ENCODE peak calls at places on chromosomes 12 and 14, in four cellular contexts. U is GM12891, S is HL-60, Y is GM12878. L is an unnamed sample.

GRCh38 chr14:71397371-71397770 is 490.1 kb downstream of the PCNX1 start:
- DNase-seq in U (no peak), S (no peak), Y (no peak), L (no peak)

GRCh38 chr14:52998376-52999010 is 47.6 kb upstream of the FERMT2 start:
- DNase-seq in U (no peak), S (no peak), Y (no peak), L (no peak)

GRCh38 chr14:33675415-33676130 is 275.3 kb downstream of the EGLN3 start:
- DNase-seq in U (no peak), S (no peak), Y (no peak), L (no peak)

GRCh38 chr12:124786065-124786964 is 77.3 kb downstream of the SCARB1 start:
- DNase-seq in U (no peak), S (no peak), Y (no peak), L (peak)

GRCh38 chr12:120261951-120262851 is 3.3 kb downstream of the PXN start:
- DNase-seq in U (no peak), S (no peak), Y (no peak), L (peak)

GRCh38 chr14:32022938-32023466 is 54.1 kb upstream of the ARHGAP5 start:
- DNase-seq in U (no peak), S (no peak), Y (no peak), L (no peak)

GRCh38 chr12:57090924-57091632 is 2.2 kb downstream of the NAB2 start:
- DNase-seq in U (no peak), S (no peak), Y (no peak), L (no peak)

GRCh38 chr12:74449872-74450271 is 87.8 kb upstream of the ATXN7L3B start:
- DNase-seq in U (no peak), S (no peak), Y (no peak), L (no peak)

GRCh38 chr14:87805315-87805723 is 187.7 kb downstream of the GALC start:
- DNase-seq in U (peak), S (peak), Y (no peak), L (peak)

GRCh38 chr14:32017587-32017986 is 59.5 kb upstream of the ARHGAP5 start:
- DNase-seq in U (no peak), S (no peak), Y (no peak), L (no peak)

GRCh38 chr14:21205026-21205677 is 49.3 kb upstream of the OR5AU1 start:
- DNase-seq in U (no peak), S (no peak), Y (no peak), L (no peak)

GRCh38 chr14:102901633-102902032 is 20.8 kb upstream of the AMN start:
- DNase-seq in U (peak), S (peak), Y (peak), L (no peak)

GRCh38 chr12:45762185-45763110 is 32.9 kb downstream of the ARID2 start:
- DNase-seq in U (no peak), S (peak), Y (no peak), L (peak)

GRCh38 chr14:37810094-37810801 is 214.8 kb downstream of the TTC6 start:
- DNase-seq in U (no peak), S (no peak), Y (no peak), L (no peak)

GRCh38 chr12:96811083-96811482 is 96.0 kb upstream of the NEDD1 start:
- DNase-seq in U (no peak), S (no peak), Y (no peak), L (no peak)

GRCh38 chr14:67514650-67515385 is 18.3 kb upstream of the PLEKHH1 start:
- DNase-seq in U (peak), S (no peak), Y (no peak), L (peak)

GRCh38 chr14:53327716-53328115 is 174.6 kb upstream of the DDHD1 start:
- DNase-seq in U (no peak), S (no peak), Y (no peak), L (no peak)

GRCh38 chr14:105938055-105938863 is 411.9 kb downstream of the TMEM121 start:
- DNase-seq in U (no peak), S (no peak), Y (no peak), L (no peak)

GRCh38 chr12:12546314-12546772 is 16.3 kb downstream of the DUSP16 start:
- DNase-seq in U (no peak), S (no peak), Y (no peak), L (no peak)

GRCh38 chr12:113448874-113449273 is 22.8 kb downstream of the LHX5 start:
- DNase-seq in U (no peak), S (no peak), Y (no peak), L (no peak)

GRCh38 chr12:111462134-111462821 is 56.6 kb downstream of the SH2B3 start:
- DNase-seq in U (no peak), S (no peak), Y (no peak), L (no peak)

GRCh38 chr12:29797565-29798360 is 14.0 kb upstream of the TMTC1 start:
- DNase-seq in U (no peak), S (no peak), Y (no peak), L (no peak)

GRCh38 chr12:88574278-88574677 is 6.0 kb downstream of the KITLG start:
- DNase-seq in U (no peak), S (no peak), Y (no peak), L (no peak)

GRCh38 chr12:70040141-70040540 is 203.1 kb upstream of the CNOT2 start:
- DNase-seq in U (no peak), S (no peak), Y (no peak), L (no peak)

DNA sequence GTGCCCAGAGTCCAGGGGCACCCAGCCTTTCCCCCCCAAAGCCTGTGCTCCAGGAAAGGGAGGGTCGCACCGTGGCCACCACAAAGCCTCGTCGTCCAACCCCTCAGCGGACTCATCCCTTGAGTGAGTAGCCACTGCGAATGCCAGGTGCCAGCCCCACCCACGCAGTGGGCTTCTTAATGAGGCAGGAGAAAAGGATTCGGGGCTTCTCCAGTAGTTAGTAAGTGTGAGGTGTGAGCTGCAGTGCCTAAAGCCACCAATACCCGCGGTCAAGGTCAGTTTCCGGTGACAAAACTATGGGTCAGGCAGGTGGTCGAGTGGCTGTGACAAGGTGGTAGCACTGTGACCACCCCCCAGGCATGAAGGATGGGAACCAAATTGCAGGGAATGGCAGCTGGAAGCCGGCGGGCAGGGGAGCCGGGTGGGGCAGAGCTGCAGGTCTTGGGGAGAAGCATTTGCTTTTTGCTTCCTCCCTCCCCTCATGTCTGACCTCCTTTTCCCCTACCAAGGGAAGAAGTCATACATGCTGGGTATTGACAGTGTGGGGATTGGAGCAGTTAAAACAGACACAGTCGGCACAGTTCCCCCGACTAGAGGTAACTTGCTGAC is 8.0 kb downstream of the RAN start:
- DNase-seq in U (no peak), S (no peak), Y (no peak), L (no peak)
- TF ChIP-seq SPI1 in U (no peak), S (no peak), Y (no peak), L (no peak)

GRCh38 chr14:49960453-49960852 is 67.6 kb downstream of the ARF6 start:
- DNase-seq in U (no peak), S (peak), Y (no peak), L (no peak)

GRCh38 chr14:49961270-49962222 is 68.7 kb downstream of the ARF6 start:
- DNase-seq in U (peak), S (no peak), Y (no peak), L (no peak)

GRCh38 chr14:49959822-49960408 is 67.0 kb downstream of the ARF6 start:
- DNase-seq in U (peak), S (no peak), Y (peak), L (no peak)

GRCh38 chr14:49966304-49966809 is 73.5 kb downstream of the ARF6 start:
- DNase-seq in U (no peak), S (no peak), Y (no peak), L (no peak)

GRCh38 chr14:49962616-49963015 is 69.7 kb downstream of the ARF6 start:
- DNase-seq in U (peak), S (no peak), Y (no peak), L (peak)
- TF ChIP-seq SPI1 in U (no peak), S (no peak), Y (no peak), L (no peak)

GRCh38 chr12:93181396-93181965 is 196.2 kb upstream of the NUDT4 start:
- DNase-seq in U (no peak), S (no peak), Y (no peak), L (no peak)
- TF ChIP-seq SPI1 in U (no peak), S (no peak), Y (no peak), L (no peak)

DNA sequence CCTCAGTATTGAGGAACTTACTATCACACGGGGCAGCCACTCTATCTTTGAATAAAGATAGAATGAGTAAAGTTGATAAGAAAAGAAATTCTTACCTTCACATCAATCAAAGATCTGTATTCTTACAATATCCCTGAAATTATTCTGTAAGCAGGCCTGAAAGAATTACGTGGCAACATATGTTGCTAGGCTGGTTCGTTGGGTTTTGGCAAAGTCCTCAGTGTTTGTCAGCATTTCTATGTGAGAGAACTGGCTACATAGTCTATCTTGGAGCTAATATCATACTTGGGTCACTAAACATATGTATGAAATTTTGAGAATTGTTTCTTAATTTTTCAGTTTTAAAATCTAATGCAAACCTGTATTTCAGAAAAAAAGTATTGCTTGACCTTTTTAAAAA is 412.2 kb upstream of the GARIN6 start:
- DNase-seq in U (no peak), S (no peak), Y (no peak), L (no peak)
- TF ChIP-seq SPI1 in U (no peak), S (no peak), Y (no peak), L (no peak)

GRCh38 chr12:122454739-122455138 is 32.3 kb upstream of the CLIP1 start:
- DNase-seq in U (no peak), S (no peak), Y (no peak), L (no peak)

GRCh38 chr12:122452701-122453285 is 30.3 kb upstream of the CLIP1 start:
- DNase-seq in U (no peak), S (peak), Y (no peak), L (no peak)

GRCh38 chr12:122454250-122454721 is 31.8 kb upstream of the CLIP1 start:
- DNase-seq in U (no peak), S (no peak), Y (no peak), L (no peak)

DNA sequence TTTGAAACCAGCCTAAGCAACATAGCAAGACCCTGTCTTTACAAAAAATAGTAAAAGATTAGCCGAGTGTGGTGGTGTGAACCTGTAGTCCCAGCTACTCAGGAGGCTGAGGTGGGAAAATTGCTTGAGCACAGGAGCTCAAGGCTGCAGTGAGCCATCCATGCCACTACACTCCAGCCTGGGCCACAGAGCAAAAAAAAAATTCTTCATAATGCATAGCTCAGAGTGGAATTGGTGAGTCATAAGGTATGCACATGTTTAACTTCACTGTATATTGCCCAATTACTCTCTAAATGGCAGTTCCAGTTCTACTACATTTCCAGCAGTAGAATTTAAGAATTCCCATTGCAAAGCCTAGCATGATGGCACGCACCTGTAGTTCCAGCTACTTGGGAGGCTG is 26.8 kb upstream of the CLIP1 start:
- DNase-seq in U (no peak), S (peak), Y (no peak), L (no peak)
- TF ChIP-seq SPI1 in U (no peak), S (no peak), Y (no peak), L (no peak)

DNA sequence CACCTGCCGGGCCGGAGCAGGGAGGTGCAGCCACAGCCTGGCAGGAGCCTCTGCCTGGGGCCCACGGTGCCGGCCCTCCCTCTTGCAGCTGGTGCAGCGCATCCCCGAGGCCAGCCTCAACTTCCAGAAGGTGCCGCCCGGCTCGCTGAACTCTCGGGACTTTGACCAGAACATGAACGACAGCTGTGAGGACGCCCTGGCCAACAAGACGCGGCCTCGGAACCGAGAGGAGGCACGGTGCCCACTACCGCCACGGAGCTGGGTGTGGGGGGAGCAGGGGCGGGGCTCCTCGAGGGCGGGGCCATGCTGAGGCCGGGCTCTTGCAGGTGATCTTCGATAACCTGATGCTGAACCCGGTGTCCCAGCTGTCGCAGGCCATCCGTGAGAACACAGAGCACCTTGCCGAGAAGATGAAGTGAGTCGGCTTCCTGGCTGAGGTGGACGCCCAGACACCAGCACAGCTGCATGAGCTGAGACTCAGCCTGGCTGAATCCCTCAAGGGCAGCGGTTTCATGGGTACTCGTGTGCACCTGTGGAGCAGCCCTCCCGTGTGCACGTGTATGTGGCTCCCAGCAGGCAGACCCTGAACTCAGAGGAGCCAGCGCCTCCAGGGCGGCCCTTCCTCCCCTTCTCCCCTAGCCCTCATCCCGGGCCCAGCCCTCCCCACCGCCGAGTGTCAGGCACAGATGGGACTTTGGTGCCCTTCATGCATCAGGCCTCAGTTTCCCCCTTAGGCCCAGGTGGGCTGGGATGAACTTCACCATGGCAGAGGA is 28.6 kb downstream of the CEP170B start:
- DNase-seq in U (peak), S (no peak), Y (no peak), L (no peak)
- TF ChIP-seq SPI1 in U (no peak), S (no peak), Y (no peak), L (no peak)

GRCh38 chr14:100092832-100093231 is 27.6 kb downstream of the EVL start:
- DNase-seq in U (no peak), S (no peak), Y (no peak), L (no peak)
- TF ChIP-seq SPI1 in U (no peak), S (no peak), Y (no peak), L (no peak)

GRCh38 chr12:23760495-23760894 is 189.0 kb downstream of the SOX5 start:
- DNase-seq in U (no peak), S (no peak), Y (no peak), L (no peak)
- TF ChIP-seq SPI1 in U (no peak), S (no peak), Y (no peak), L (no peak)

L was measured in K562.